ENCODE peak calls at places on chromosome 20, in five cellular contexts. O, Y, C, X and R are unnamed samples.

GRCh38 chr20:51404297-51405060 is 138.0 kb downstream of the NFATC2 start:
- DNase-seq in O (peak), X (no peak), Y (no peak), C (no peak), R (no peak)

GRCh38 chr20:53582574-53583351 is 10.9 kb downstream of the ZNF217 start:
- DNase-seq in X (no peak), Y (peak), C (no peak), O (no peak), R (no peak)

GRCh38 chr20:48668451-48668946 is 159.3 kb downstream of the PREX1 start:
- DNase-seq in O (no peak), C (no peak), Y (no peak), X (peak), R (no peak)

GRCh38 chr20:51513545-51513944 is 29.0 kb downstream of the NFATC2 start:
- DNase-seq in X (no peak), Y (no peak), C (no peak), O (no peak), R (peak)

GRCh38 chr20:3677733-3678132 is 4.1 kb downstream of the ADAM33 start:
- DNase-seq in C (no peak), O (no peak), Y (no peak), X (peak), R (no peak)

GRCh38 chr20:1328680-1329330 is at the start of gene SDCBP2:
- DNase-seq in O (no peak), X (no peak), Y (no peak), C (no peak), R (no peak)

GRCh38 chr20:62860924-62861691 is 514 bp downstream of the TCFL5 start:
- DNase-seq in O (no peak), C (peak), X (peak), Y (no peak), R (peak)

GRCh38 chr20:34703573-34704176 is 469 bp upstream of the TP53INP2 start:
- DNase-seq in Y (peak), O (no peak), C (peak), X (no peak), R (no peak)

GRCh38 chr20:38997622-38998021 is 35.5 kb downstream of the DHX35 start:
- DNase-seq in X (no peak), O (peak), C (no peak), Y (peak), R (peak)

GRCh38 chr20:12153616-12154015 is 235.9 kb downstream of the BTBD3 start:
- DNase-seq in X (no peak), Y (no peak), O (no peak), C (no peak), R (no peak)

GRCh38 chr20:51346686-51347485 is 195.6 kb downstream of the NFATC2 start:
- DNase-seq in O (no peak), C (no peak), Y (no peak), X (no peak), R (no peak)

GRCh38 chr20:19114410-19114809 is 98.0 kb upstream of the SLC24A3 start:
- DNase-seq in X (no peak), C (no peak), Y (no peak), O (no peak), R (no peak)

GRCh38 chr20:53608456-53609413 is 15.1 kb upstream of the ZNF217 start:
- DNase-seq in C (no peak), O (no peak), X (peak), Y (no peak), R (peak)

GRCh38 chr20:38171301-38172010 is 6.4 kb upstream of the TGM2 start:
- DNase-seq in O (no peak), Y (no peak), C (no peak), X (no peak), R (no peak)

GRCh38 chr20:57810511-57811372 is 100.9 kb upstream of the PMEPA1 start:
- DNase-seq in Y (no peak), X (no peak), C (no peak), O (no peak), R (no peak)

GRCh38 chr20:50434653-50435396 is 75.4 kb upstream of the PTPN1 start:
- DNase-seq in O (no peak), C (no peak), Y (peak), X (no peak), R (no peak)

GRCh38 chr20:53194310-53194709 is 222.2 kb downstream of the TSHZ2 start:
- DNase-seq in Y (no peak), C (no peak), X (no peak), O (no peak), R (no peak)

GRCh38 chr20:25270829-25271251 is 23.0 kb downstream of the PYGB start:
- DNase-seq in O (no peak), X (peak), Y (no peak), C (no peak), R (no peak)

GRCh38 chr20:49948809-49949507 is 12.8 kb downstream of the RNF114 start:
- DNase-seq in Y (no peak), O (no peak), C (no peak), X (no peak), R (no peak)

GRCh38 chr20:46230811-46231282 is 77.5 kb downstream of the CDH22 start:
- DNase-seq in X (peak), Y (peak), C (peak), O (no peak), R (peak)

GRCh38 chr20:47551841-47552240 is 50.2 kb downstream of the NCOA3 start:
- DNase-seq in Y (no peak), O (no peak), C (peak), X (no peak), R (no peak)

GRCh38 chr20:36645998-36646397 is at the start of gene SLA2:
- DNase-seq in X (no peak), O (peak), C (no peak), Y (peak), R (no peak)

GRCh38 chr20:52410182-52410647 is 218.6 kb upstream of the ZFP64 start:
- DNase-seq in O (no peak), X (no peak), C (peak), Y (no peak), R (no peak)

GRCh38 chr20:33676121-33676520 is 1.9 kb upstream of the NECAB3 start:
- DNase-seq in C (no peak), Y (no peak), O (no peak), X (peak), R (no peak)

GRCh38 chr20:25586877-25587276 is 1.5 kb upstream of the NINL start:
- DNase-seq in C (no peak), O (no peak), X (no peak), Y (no peak), R (no peak)

GRCh38 chr20:32155017-32155965 is 45.8 kb downstream of the TM9SF4 start:
- DNase-seq in C (peak), Y (peak), O (peak), X (peak), R (peak)

GRCh38 chr20:44574372-44574771 is 8.0 kb upstream of the PKIG start:
- DNase-seq in C (no peak), X (no peak), O (no peak), Y (no peak), R (no peak)

GRCh38 chr20:4830212-4830607 is 108.5 kb downstream of the PRND start:
- DNase-seq in C (no peak), Y (no peak), X (no peak), O (no peak), R (no peak)

GRCh38 chr20:62437430-62437829 is 10.1 kb upstream of the RBBP8NL start:
- DNase-seq in X (no peak), C (no peak), O (no peak), Y (no peak), R (no peak)

GRCh38 chr20:43975096-43975768 is 60.6 kb downstream of the TOX2 start:
- DNase-seq in X (no peak), Y (no peak), O (no peak), C (no peak), R (no peak)